ENCODE peak calls at places on chromosomes 6 and 20, in ten cellular contexts. One of them, this sample, is unnamed.

GRCh38 chr6:85435872-85436271 is 14.0 kb upstream of the NT5E start:
- DNase-seq in Caki2: no peak
- DNase-seq in mammary epithelial cell: no peak
- DNase-seq in prostate gland: no peak
- DNase-seq in cardiac fibroblast: no peak
- DNase-seq in T-helper 2 cell: no peak
- DNase-seq in naive thymus-derived CD8-positive, alpha-beta T cell: no peak
- DNase-seq in HEK293T: no peak
- DNase-seq in stimulated activated CD4-positive, alpha-beta T cell treated with anti-CD3 and anti-CD28 coated beads, Interleukin-15, amount 100 ng/mL, for 1 hour: no peak
- DNase-seq in mucosa of gallbladder: no peak
- DNase-seq in this sample: no peak

GRCh38 chr6:32975886-32976285 is 7.5 kb downstream of the BRD2 start:
- DNase-seq in Caki2: no peak
- DNase-seq in mammary epithelial cell: no peak
- DNase-seq in prostate gland: no peak
- DNase-seq in cardiac fibroblast: no peak
- DNase-seq in T-helper 2 cell: no peak
- DNase-seq in naive thymus-derived CD8-positive, alpha-beta T cell: no peak
- DNase-seq in HEK293T: no peak
- DNase-seq in stimulated activated CD4-positive, alpha-beta T cell treated with anti-CD3 and anti-CD28 coated beads, Interleukin-15, amount 100 ng/mL, for 1 hour: no peak
- DNase-seq in mucosa of gallbladder: no peak
- DNase-seq in this sample: no peak

GRCh38 chr20:25296094-25297093 is 48.5 kb downstream of the PYGB start:
- DNase-seq in Caki2: no peak
- DNase-seq in mammary epithelial cell: no peak
- DNase-seq in prostate gland: no peak
- DNase-seq in cardiac fibroblast: peak
- DNase-seq in T-helper 2 cell: no peak
- DNase-seq in naive thymus-derived CD8-positive, alpha-beta T cell: no peak
- DNase-seq in HEK293T: peak
- DNase-seq in stimulated activated CD4-positive, alpha-beta T cell treated with anti-CD3 and anti-CD28 coated beads, Interleukin-15, amount 100 ng/mL, for 1 hour: no peak
- DNase-seq in mucosa of gallbladder: no peak
- DNase-seq in this sample: peak

GRCh38 chr20:48949304-48950170 is 28.0 kb downstream of the ARFGEF2 start:
- DNase-seq in Caki2: no peak
- DNase-seq in mammary epithelial cell: no peak
- DNase-seq in prostate gland: no peak
- DNase-seq in cardiac fibroblast: no peak
- DNase-seq in T-helper 2 cell: no peak
- DNase-seq in naive thymus-derived CD8-positive, alpha-beta T cell: no peak
- DNase-seq in HEK293T: no peak
- DNase-seq in stimulated activated CD4-positive, alpha-beta T cell treated with anti-CD3 and anti-CD28 coated beads, Interleukin-15, amount 100 ng/mL, for 1 hour: no peak
- DNase-seq in mucosa of gallbladder: no peak
- DNase-seq in this sample: no peak

GRCh38 chr20:5885866-5886265 is 64.5 kb downstream of the TRMT6 start:
- DNase-seq in Caki2: no peak
- DNase-seq in mammary epithelial cell: no peak
- DNase-seq in prostate gland: no peak
- DNase-seq in cardiac fibroblast: no peak
- DNase-seq in T-helper 2 cell: no peak
- DNase-seq in naive thymus-derived CD8-positive, alpha-beta T cell: no peak
- DNase-seq in HEK293T: no peak
- DNase-seq in stimulated activated CD4-positive, alpha-beta T cell treated with anti-CD3 and anti-CD28 coated beads, Interleukin-15, amount 100 ng/mL, for 1 hour: no peak
- DNase-seq in mucosa of gallbladder: no peak
- DNase-seq in this sample: no peak

GRCh38 chr6:16437984-16438383 is 199.6 kb downstream of the GMPR start:
- DNase-seq in Caki2: no peak
- DNase-seq in mammary epithelial cell: no peak
- DNase-seq in prostate gland: no peak
- DNase-seq in cardiac fibroblast: no peak
- DNase-seq in T-helper 2 cell: no peak
- DNase-seq in naive thymus-derived CD8-positive, alpha-beta T cell: no peak
- DNase-seq in HEK293T: no peak
- DNase-seq in stimulated activated CD4-positive, alpha-beta T cell treated with anti-CD3 and anti-CD28 coated beads, Interleukin-15, amount 100 ng/mL, for 1 hour: no peak
- DNase-seq in mucosa of gallbladder: no peak
- DNase-seq in this sample: no peak

GRCh38 chr20:44962483-44962882 is 2.3 kb upstream of the TOMM34 start:
- DNase-seq in Caki2: no peak
- DNase-seq in mammary epithelial cell: peak
- DNase-seq in prostate gland: no peak
- DNase-seq in cardiac fibroblast: no peak
- DNase-seq in T-helper 2 cell: no peak
- DNase-seq in naive thymus-derived CD8-positive, alpha-beta T cell: no peak
- DNase-seq in HEK293T: no peak
- DNase-seq in stimulated activated CD4-positive, alpha-beta T cell treated with anti-CD3 and anti-CD28 coated beads, Interleukin-15, amount 100 ng/mL, for 1 hour: no peak
- DNase-seq in mucosa of gallbladder: no peak
- DNase-seq in this sample: no peak

GRCh38 chr6:97524846-97525245 is 241.8 kb upstream of the MMS22L start:
- DNase-seq in Caki2: no peak
- DNase-seq in mammary epithelial cell: peak
- DNase-seq in prostate gland: no peak
- DNase-seq in cardiac fibroblast: no peak
- DNase-seq in T-helper 2 cell: no peak
- DNase-seq in naive thymus-derived CD8-positive, alpha-beta T cell: no peak
- DNase-seq in HEK293T: peak
- DNase-seq in stimulated activated CD4-positive, alpha-beta T cell treated with anti-CD3 and anti-CD28 coated beads, Interleukin-15, amount 100 ng/mL, for 1 hour: no peak
- DNase-seq in mucosa of gallbladder: no peak
- DNase-seq in this sample: no peak

GRCh38 chr6:87291879-87292278 is 30.5 kb upstream of the SMIM8 start:
- DNase-seq in Caki2: no peak
- DNase-seq in mammary epithelial cell: no peak
- DNase-seq in prostate gland: no peak
- DNase-seq in cardiac fibroblast: no peak
- DNase-seq in T-helper 2 cell: no peak
- DNase-seq in naive thymus-derived CD8-positive, alpha-beta T cell: no peak
- DNase-seq in HEK293T: no peak
- DNase-seq in stimulated activated CD4-positive, alpha-beta T cell treated with anti-CD3 and anti-CD28 coated beads, Interleukin-15, amount 100 ng/mL, for 1 hour: no peak
- DNase-seq in mucosa of gallbladder: no peak
- DNase-seq in this sample: no peak

GRCh38 chr20:47502271-47502730 is 614 bp downstream of the NCOA3 start:
- DNase-seq in Caki2: no peak
- DNase-seq in mammary epithelial cell: peak
- DNase-seq in prostate gland: peak
- DNase-seq in cardiac fibroblast: peak
- DNase-seq in T-helper 2 cell: peak
- DNase-seq in naive thymus-derived CD8-positive, alpha-beta T cell: no peak
- DNase-seq in HEK293T: no peak
- DNase-seq in stimulated activated CD4-positive, alpha-beta T cell treated with anti-CD3 and anti-CD28 coated beads, Interleukin-15, amount 100 ng/mL, for 1 hour: peak
- DNase-seq in mucosa of gallbladder: no peak
- DNase-seq in this sample: peak

GRCh38 chr20:33897313-33897912 is 86.3 kb downstream of the CHMP4B start:
- DNase-seq in Caki2: no peak
- DNase-seq in mammary epithelial cell: no peak
- DNase-seq in prostate gland: no peak
- DNase-seq in cardiac fibroblast: peak
- DNase-seq in T-helper 2 cell: no peak
- DNase-seq in naive thymus-derived CD8-positive, alpha-beta T cell: no peak
- DNase-seq in HEK293T: no peak
- DNase-seq in stimulated activated CD4-positive, alpha-beta T cell treated with anti-CD3 and anti-CD28 coated beads, Interleukin-15, amount 100 ng/mL, for 1 hour: no peak
- DNase-seq in mucosa of gallbladder: no peak
- DNase-seq in this sample: no peak

GRCh38 chr20:6560978-6561377 is 206.5 kb upstream of the BMP2 start:
- DNase-seq in Caki2: no peak
- DNase-seq in mammary epithelial cell: no peak
- DNase-seq in prostate gland: no peak
- DNase-seq in cardiac fibroblast: no peak
- DNase-seq in T-helper 2 cell: no peak
- DNase-seq in naive thymus-derived CD8-positive, alpha-beta T cell: no peak
- DNase-seq in HEK293T: no peak
- DNase-seq in stimulated activated CD4-positive, alpha-beta T cell treated with anti-CD3 and anti-CD28 coated beads, Interleukin-15, amount 100 ng/mL, for 1 hour: no peak
- DNase-seq in mucosa of gallbladder: no peak
- DNase-seq in this sample: peak

GRCh38 chr20:62776692-62777527 is 19.4 kb upstream of the MRGBP start:
- DNase-seq in Caki2: no peak
- DNase-seq in mammary epithelial cell: peak
- DNase-seq in prostate gland: no peak
- DNase-seq in cardiac fibroblast: no peak
- DNase-seq in T-helper 2 cell: no peak
- DNase-seq in naive thymus-derived CD8-positive, alpha-beta T cell: no peak
- DNase-seq in HEK293T: peak
- DNase-seq in stimulated activated CD4-positive, alpha-beta T cell treated with anti-CD3 and anti-CD28 coated beads, Interleukin-15, amount 100 ng/mL, for 1 hour: peak
- DNase-seq in mucosa of gallbladder: no peak
- DNase-seq in this sample: no peak

GRCh38 chr6:73452107-73452461 is at the start of gene CGAS:
- DNase-seq in Caki2: peak
- DNase-seq in mammary epithelial cell: peak
- DNase-seq in prostate gland: peak
- DNase-seq in cardiac fibroblast: peak
- DNase-seq in T-helper 2 cell: peak
- DNase-seq in naive thymus-derived CD8-positive, alpha-beta T cell: peak
- DNase-seq in HEK293T: no peak
- DNase-seq in stimulated activated CD4-positive, alpha-beta T cell treated with anti-CD3 and anti-CD28 coated beads, Interleukin-15, amount 100 ng/mL, for 1 hour: peak
- DNase-seq in mucosa of gallbladder: peak
- DNase-seq in this sample: peak

GRCh38 chr6:89615882-89616281 is 22.7 kb downstream of the LYRM2 start:
- DNase-seq in Caki2: no peak
- DNase-seq in mammary epithelial cell: no peak
- DNase-seq in prostate gland: no peak
- DNase-seq in cardiac fibroblast: no peak
- DNase-seq in T-helper 2 cell: no peak
- DNase-seq in naive thymus-derived CD8-positive, alpha-beta T cell: no peak
- DNase-seq in HEK293T: no peak
- DNase-seq in stimulated activated CD4-positive, alpha-beta T cell treated with anti-CD3 and anti-CD28 coated beads, Interleukin-15, amount 100 ng/mL, for 1 hour: no peak
- DNase-seq in mucosa of gallbladder: no peak
- DNase-seq in this sample: no peak

GRCh38 chr6:33411632-33412005 is 805 bp downstream of the PHF1 start:
- DNase-seq in Caki2: no peak
- DNase-seq in mammary epithelial cell: no peak
- DNase-seq in prostate gland: no peak
- DNase-seq in cardiac fibroblast: no peak
- DNase-seq in T-helper 2 cell: no peak
- DNase-seq in naive thymus-derived CD8-positive, alpha-beta T cell: no peak
- DNase-seq in HEK293T: no peak
- DNase-seq in stimulated activated CD4-positive, alpha-beta T cell treated with anti-CD3 and anti-CD28 coated beads, Interleukin-15, amount 100 ng/mL, for 1 hour: no peak
- DNase-seq in mucosa of gallbladder: no peak
- DNase-seq in this sample: no peak

GRCh38 chr6:165178056-165178455 is 131.3 kb downstream of the C6orf118 start:
- DNase-seq in Caki2: peak
- DNase-seq in mammary epithelial cell: peak
- DNase-seq in prostate gland: no peak
- DNase-seq in cardiac fibroblast: no peak
- DNase-seq in T-helper 2 cell: no peak
- DNase-seq in naive thymus-derived CD8-positive, alpha-beta T cell: no peak
- DNase-seq in HEK293T: no peak
- DNase-seq in stimulated activated CD4-positive, alpha-beta T cell treated with anti-CD3 and anti-CD28 coated beads, Interleukin-15, amount 100 ng/mL, for 1 hour: no peak
- DNase-seq in mucosa of gallbladder: no peak
- DNase-seq in this sample: no peak

GRCh38 chr20:50356962-50357782 is 153.0 kb upstream of the PTPN1 start:
- DNase-seq in Caki2: no peak
- DNase-seq in mammary epithelial cell: no peak
- DNase-seq in prostate gland: no peak
- DNase-seq in cardiac fibroblast: no peak
- DNase-seq in T-helper 2 cell: no peak
- DNase-seq in naive thymus-derived CD8-positive, alpha-beta T cell: no peak
- DNase-seq in HEK293T: no peak
- DNase-seq in stimulated activated CD4-positive, alpha-beta T cell treated with anti-CD3 and anti-CD28 coated beads, Interleukin-15, amount 100 ng/mL, for 1 hour: no peak
- DNase-seq in mucosa of gallbladder: no peak
- DNase-seq in this sample: no peak

GRCh38 chr20:17969884-17970409 is 1.1 kb downstream of the MGME1 start:
- DNase-seq in Caki2: peak
- DNase-seq in mammary epithelial cell: peak
- DNase-seq in prostate gland: peak
- DNase-seq in cardiac fibroblast: peak
- DNase-seq in T-helper 2 cell: no peak
- DNase-seq in naive thymus-derived CD8-positive, alpha-beta T cell: no peak
- DNase-seq in HEK293T: no peak
- DNase-seq in stimulated activated CD4-positive, alpha-beta T cell treated with anti-CD3 and anti-CD28 coated beads, Interleukin-15, amount 100 ng/mL, for 1 hour: no peak
- DNase-seq in mucosa of gallbladder: peak
- DNase-seq in this sample: peak

GRCh38 chr6:109381007-109381746 is 1.1 kb downstream of the CD164 start:
- DNase-seq in Caki2: peak
- DNase-seq in mammary epithelial cell: peak
- DNase-seq in prostate gland: no peak
- DNase-seq in cardiac fibroblast: no peak
- DNase-seq in T-helper 2 cell: no peak
- DNase-seq in naive thymus-derived CD8-positive, alpha-beta T cell: no peak
- DNase-seq in HEK293T: no peak
- DNase-seq in stimulated activated CD4-positive, alpha-beta T cell treated with anti-CD3 and anti-CD28 coated beads, Interleukin-15, amount 100 ng/mL, for 1 hour: no peak
- DNase-seq in mucosa of gallbladder: no peak
- DNase-seq in this sample: peak

GRCh38 chr6:13766201-13766634 is 48.1 kb downstream of the MCUR1 start:
- DNase-seq in Caki2: peak
- DNase-seq in mammary epithelial cell: peak
- DNase-seq in prostate gland: no peak
- DNase-seq in cardiac fibroblast: peak
- DNase-seq in T-helper 2 cell: no peak
- DNase-seq in naive thymus-derived CD8-positive, alpha-beta T cell: no peak
- DNase-seq in HEK293T: no peak
- DNase-seq in stimulated activated CD4-positive, alpha-beta T cell treated with anti-CD3 and anti-CD28 coated beads, Interleukin-15, amount 100 ng/mL, for 1 hour: no peak
- DNase-seq in mucosa of gallbladder: no peak
- DNase-seq in this sample: peak

GRCh38 chr6:113050979-113051378 is 703.8 kb downstream of the RFPL4B start:
- DNase-seq in Caki2: no peak
- DNase-seq in mammary epithelial cell: no peak
- DNase-seq in prostate gland: no peak
- DNase-seq in cardiac fibroblast: no peak
- DNase-seq in T-helper 2 cell: no peak
- DNase-seq in naive thymus-derived CD8-positive, alpha-beta T cell: no peak
- DNase-seq in HEK293T: peak
- DNase-seq in stimulated activated CD4-positive, alpha-beta T cell treated with anti-CD3 and anti-CD28 coated beads, Interleukin-15, amount 100 ng/mL, for 1 hour: no peak
- DNase-seq in mucosa of gallbladder: no peak
- DNase-seq in this sample: peak

GRCh38 chr20:9185511-9185910 is 116.6 kb downstream of the PLCB4 start:
- DNase-seq in Caki2: no peak
- DNase-seq in mammary epithelial cell: no peak
- DNase-seq in prostate gland: no peak
- DNase-seq in cardiac fibroblast: no peak
- DNase-seq in T-helper 2 cell: no peak
- DNase-seq in naive thymus-derived CD8-positive, alpha-beta T cell: no peak
- DNase-seq in HEK293T: no peak
- DNase-seq in stimulated activated CD4-positive, alpha-beta T cell treated with anti-CD3 and anti-CD28 coated beads, Interleukin-15, amount 100 ng/mL, for 1 hour: no peak
- DNase-seq in mucosa of gallbladder: no peak
- DNase-seq in this sample: peak

GRCh38 chr20:37259865-37260264 is 1.7 kb downstream of the GHRH start:
- DNase-seq in Caki2: no peak
- DNase-seq in mammary epithelial cell: no peak
- DNase-seq in prostate gland: no peak
- DNase-seq in cardiac fibroblast: no peak
- DNase-seq in T-helper 2 cell: no peak
- DNase-seq in naive thymus-derived CD8-positive, alpha-beta T cell: no peak
- DNase-seq in HEK293T: no peak
- DNase-seq in stimulated activated CD4-positive, alpha-beta T cell treated with anti-CD3 and anti-CD28 coated beads, Interleukin-15, amount 100 ng/mL, for 1 hour: no peak
- DNase-seq in mucosa of gallbladder: no peak
- DNase-seq in this sample: no peak

GRCh38 chr20:23200413-23200812 is 114.3 kb upstream of the CD93 start:
- DNase-seq in Caki2: no peak
- DNase-seq in mammary epithelial cell: no peak
- DNase-seq in prostate gland: no peak
- DNase-seq in cardiac fibroblast: no peak
- DNase-seq in T-helper 2 cell: no peak
- DNase-seq in naive thymus-derived CD8-positive, alpha-beta T cell: no peak
- DNase-seq in HEK293T: no peak
- DNase-seq in stimulated activated CD4-positive, alpha-beta T cell treated with anti-CD3 and anti-CD28 coated beads, Interleukin-15, amount 100 ng/mL, for 1 hour: no peak
- DNase-seq in mucosa of gallbladder: no peak
- DNase-seq in this sample: no peak

GRCh38 chr20:62830251-62830650 is 13.4 kb downstream of the COL9A3 start:
- DNase-seq in Caki2: no peak
- DNase-seq in mammary epithelial cell: no peak
- DNase-seq in prostate gland: no peak
- DNase-seq in cardiac fibroblast: no peak
- DNase-seq in T-helper 2 cell: no peak
- DNase-seq in naive thymus-derived CD8-positive, alpha-beta T cell: no peak
- DNase-seq in HEK293T: no peak
- DNase-seq in stimulated activated CD4-positive, alpha-beta T cell treated with anti-CD3 and anti-CD28 coated beads, Interleukin-15, amount 100 ng/mL, for 1 hour: no peak
- DNase-seq in mucosa of gallbladder: no peak
- DNase-seq in this sample: no peak

GRCh38 chr6:3838992-3839867 is 9.9 kb upstream of the FAM50B start:
- DNase-seq in Caki2: no peak
- DNase-seq in mammary epithelial cell: no peak
- DNase-seq in prostate gland: no peak
- DNase-seq in cardiac fibroblast: peak
- DNase-seq in T-helper 2 cell: no peak
- DNase-seq in naive thymus-derived CD8-positive, alpha-beta T cell: no peak
- DNase-seq in HEK293T: no peak
- DNase-seq in stimulated activated CD4-positive, alpha-beta T cell treated with anti-CD3 and anti-CD28 coated beads, Interleukin-15, amount 100 ng/mL, for 1 hour: no peak
- DNase-seq in mucosa of gallbladder: no peak
- DNase-seq in this sample: no peak

GRCh38 chr20:43915209-43916072 is 789 bp downstream of the TOX2 start:
- DNase-seq in Caki2: no peak
- DNase-seq in mammary epithelial cell: no peak
- DNase-seq in prostate gland: no peak
- DNase-seq in cardiac fibroblast: peak
- DNase-seq in T-helper 2 cell: no peak
- DNase-seq in naive thymus-derived CD8-positive, alpha-beta T cell: no peak
- DNase-seq in HEK293T: no peak
- DNase-seq in stimulated activated CD4-positive, alpha-beta T cell treated with anti-CD3 and anti-CD28 coated beads, Interleukin-15, amount 100 ng/mL, for 1 hour: no peak
- DNase-seq in mucosa of gallbladder: no peak
- DNase-seq in this sample: peak